ENCODE peak calls at places on chromosomes 2 and 18, in four cellular contexts. W is prostate gland, I is HepG2, D is HL-60. Y is an unnamed sample.

GRCh38 chr2:109171444-109172334 is 42.7 kb downstream of the SH3RF3 start:
- DNase-seq in W (peak), I (no peak), D (no peak), Y (no peak)

GRCh38 chr18:286515-287310 is 18.9 kb upstream of the THOC1 start:
- DNase-seq in W (no peak), I (peak), D (no peak), Y (no peak)

GRCh38 chr2:148927010-148927409 is 52.0 kb downstream of the KIF5C start:
- DNase-seq in W (no peak), I (no peak), D (peak), Y (no peak)

GRCh38 chr2:237222178-237222577 is 136.5 kb downstream of the COPS8 start:
- DNase-seq in W (no peak), I (no peak), D (no peak), Y (no peak)

GRCh38 chr2:136008205-136008865 is 22.9 kb upstream of the DARS1 start:
- DNase-seq in W (no peak), I (no peak), D (peak), Y (no peak)

GRCh38 chr2:234422242-234422641 is 74.6 kb downstream of the ARL4C start:
- DNase-seq in W (no peak), I (peak), D (peak), Y (no peak)

GRCh38 chr2:1496394-1496821 is 83.1 kb downstream of the TPO start:
- DNase-seq in W (no peak), I (no peak), D (no peak), Y (no peak)

GRCh38 chr2:19255481-19255880 is 102.9 kb downstream of the OSR1 start:
- DNase-seq in W (no peak), I (no peak), D (no peak), Y (no peak)

GRCh38 chr2:105787376-105788318 is 42.9 kb downstream of the NCK2 start:
- DNase-seq in W (no peak), I (no peak), D (no peak), Y (no peak)

GRCh38 chr2:214127178-214127970 is 283.5 kb upstream of the VWC2L start:
- DNase-seq in W (no peak), I (no peak), D (no peak), Y (peak)

GRCh38 chr2:10548626-10549025 is 100.5 kb upstream of the ODC1 start:
- DNase-seq in W (no peak), I (no peak), D (no peak), Y (no peak)
- TF ChIP-seq POLR2AphosphoS5 in W (no peak), I (no peak), D (no peak), Y (no peak)

GRCh38 chr18:77096031-77096371 is 36.6 kb downstream of the MBP start:
- DNase-seq in W (no peak), I (no peak), D (no peak), Y (no peak)

GRCh38 chr18:77098033-77098432 is 34.5 kb downstream of the MBP start:
- DNase-seq in W (no peak), I (no peak), D (peak), Y (no peak)

GRCh38 chr18:77095356-77096030 is 37.1 kb downstream of the MBP start:
- DNase-seq in W (no peak), I (no peak), D (peak), Y (no peak)

GRCh38 chr18:77098554-77099174 is 33.9 kb downstream of the MBP start:
- DNase-seq in W (no peak), I (no peak), D (no peak), Y (no peak)

GRCh38 chr18:77096936-77097886 is 35.4 kb downstream of the MBP start:
- DNase-seq in W (no peak), I (no peak), D (no peak), Y (no peak)
- H3K4me3 ChIP-seq in W (no peak), I (no peak), D (no peak), Y (no peak)

DNA sequence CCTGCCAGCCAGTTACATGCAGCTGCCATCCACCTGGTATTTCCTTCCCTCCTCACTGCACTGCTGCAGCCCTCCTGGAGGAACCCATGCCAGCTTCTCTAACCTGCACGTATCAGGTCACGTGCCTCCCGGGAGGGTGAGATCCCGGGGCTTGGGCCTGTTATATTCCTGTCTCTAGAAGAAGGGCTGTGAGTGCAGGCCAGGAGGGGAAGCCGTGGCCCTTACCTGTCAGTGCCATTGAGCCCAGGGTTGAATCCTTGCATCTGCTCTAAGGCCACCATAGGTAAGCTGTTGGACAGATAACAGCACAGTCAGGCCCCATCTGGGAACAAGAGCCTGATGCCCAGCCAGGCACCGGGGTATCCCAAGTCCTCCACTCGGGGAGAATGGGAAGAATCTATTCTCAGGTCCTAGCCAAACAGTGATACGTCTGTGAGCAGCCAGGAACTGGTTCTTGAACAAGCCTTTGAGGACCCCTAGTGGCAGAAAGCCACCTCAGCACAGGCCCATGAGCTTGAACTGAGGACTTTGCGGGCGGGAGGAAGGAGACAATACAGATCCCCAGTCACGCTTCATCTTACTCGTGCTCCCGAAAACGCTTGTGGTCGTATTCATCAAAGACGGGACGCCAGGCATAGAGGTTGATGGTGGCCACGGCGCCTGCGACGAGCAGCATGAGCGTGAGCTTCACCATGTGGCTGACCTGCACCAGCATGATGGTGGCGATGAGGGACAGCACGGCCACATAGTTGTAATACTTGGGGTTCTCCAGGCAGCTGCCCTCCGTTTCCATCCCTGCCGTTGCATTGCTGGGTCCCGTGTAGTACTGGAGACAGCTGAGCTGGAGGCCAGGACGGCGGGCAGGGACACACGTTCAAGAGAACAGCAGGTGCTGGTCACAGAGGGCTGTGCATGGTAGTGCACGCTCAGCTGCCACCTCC is 34.4 kb downstream of the CENPO start:
- DNase-seq in W (peak), I (peak), D (peak), Y (peak)
- TF ChIP-seq POLR2AphosphoS5 in W (peak), I (no peak), D (no peak), Y (peak)

GRCh38 chr18:50649821-50650220 is 89.9 kb downstream of the MAPK4 start:
- DNase-seq in W (peak), I (no peak), D (no peak), Y (no peak)

GRCh38 chr18:50647792-50648191 is 87.9 kb downstream of the MAPK4 start:
- DNase-seq in W (no peak), I (no peak), D (no peak), Y (no peak)

GRCh38 chr18:50653402-50654093 is 93.7 kb downstream of the MAPK4 start:
- DNase-seq in W (no peak), I (no peak), D (no peak), Y (no peak)

GRCh38 chr18:50654211-50654610 is 94.3 kb downstream of the MAPK4 start:
- DNase-seq in W (no peak), I (no peak), D (no peak), Y (no peak)

DNA sequence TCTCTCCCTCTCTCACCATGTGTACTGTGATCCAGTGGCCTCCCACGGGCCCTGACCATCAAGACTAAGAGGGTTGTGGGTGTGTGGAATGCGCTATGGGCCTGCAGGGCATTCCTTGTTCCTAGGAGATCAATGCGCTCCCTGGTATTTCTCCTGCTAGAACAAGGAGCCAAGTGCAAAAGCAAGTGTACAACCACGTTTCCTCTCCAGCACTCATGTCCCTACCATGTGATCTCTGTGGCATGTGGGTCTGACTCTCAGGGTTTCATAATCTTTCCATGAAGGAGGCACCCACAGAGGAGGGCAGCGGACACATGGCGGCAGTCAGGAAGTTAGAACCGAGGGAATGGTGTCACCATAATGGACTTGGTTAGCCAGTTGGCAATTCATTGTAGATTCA is 91.4 kb downstream of the MAPK4 start:
- DNase-seq in W (no peak), I (no peak), D (no peak), Y (no peak)
- H3K4me3 ChIP-seq in W (no peak), I (no peak), D (no peak), Y (no peak)

DNA sequence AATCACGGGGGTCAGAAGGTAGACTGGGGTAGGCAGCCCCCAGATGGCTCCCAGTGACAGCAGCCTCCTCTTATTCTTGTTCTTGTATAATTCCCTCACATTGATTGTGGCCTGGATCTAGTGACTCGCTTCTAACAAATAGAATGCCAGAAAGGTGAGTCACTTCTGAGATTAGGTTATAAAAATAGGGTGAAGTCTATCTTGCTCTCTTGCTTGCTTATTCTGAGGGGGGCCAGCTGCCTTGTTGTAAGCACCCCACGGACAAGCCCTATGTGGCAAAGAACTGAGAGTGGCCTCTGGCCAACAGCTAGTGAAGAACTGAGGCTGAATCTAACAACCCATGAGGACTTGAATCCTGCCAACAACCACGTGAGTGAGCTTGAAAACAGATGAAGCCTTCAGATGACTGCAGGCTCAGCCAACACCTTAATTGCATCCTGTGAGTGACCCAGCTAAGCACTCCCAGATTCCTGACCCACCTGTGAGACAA is 15.6 kb upstream of the RMND5A start:
- DNase-seq in W (peak), I (peak), D (no peak), Y (no peak)
- TF ChIP-seq POLR2AphosphoS5 in W (peak), I (no peak), D (no peak), Y (no peak)

GRCh38 chr18:36269157-36269556 is 28.4 kb upstream of the FHOD3 start:
- DNase-seq in W (no peak), I (no peak), D (no peak), Y (no peak)
- H3K4me3 ChIP-seq in W (no peak), I (no peak), D (no peak), Y (no peak)

GRCh38 chr2:170554278-170554955 is 160.7 kb upstream of the SP5 start:
- DNase-seq in W (peak), I (no peak), D (no peak), Y (no peak)
- TF ChIP-seq POLR2AphosphoS5 in W (peak), I (no peak), D (no peak), Y (no peak)

GRCh38 chr18:23977709-23978483 is 36.7 kb upstream of the TTC39C start:
- DNase-seq in W (no peak), I (no peak), D (no peak), Y (no peak)

GRCh38 chr18:23986610-23987359 is 27.8 kb upstream of the TTC39C start:
- DNase-seq in W (no peak), I (no peak), D (no peak), Y (no peak)

GRCh38 chr18:23982154-23983071 is 32.1 kb upstream of the TTC39C start:
- DNase-seq in W (no peak), I (no peak), D (no peak), Y (no peak)

GRCh38 chr18:23977103-23977502 is 37.5 kb upstream of the TTC39C start:
- DNase-seq in W (no peak), I (no peak), D (no peak), Y (no peak)

DNA sequence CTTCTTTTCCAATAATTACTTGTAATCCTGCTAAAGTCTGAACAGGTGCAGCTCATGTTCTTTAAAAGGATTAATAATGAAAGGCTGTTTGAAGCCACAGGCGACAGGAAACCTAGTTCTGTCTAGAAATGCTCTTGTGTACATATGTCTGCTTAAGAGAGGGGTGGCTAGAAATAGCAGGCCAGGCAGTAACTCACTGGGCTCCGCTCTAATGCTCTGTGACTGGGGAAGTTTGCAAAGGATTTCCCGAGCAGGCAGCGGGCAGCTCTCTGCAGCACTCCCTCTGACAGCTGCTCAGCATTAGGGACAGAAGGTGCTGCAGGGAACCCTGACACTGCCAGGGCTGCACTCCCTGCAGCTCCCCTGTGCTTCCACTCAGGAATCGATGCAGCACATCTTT is 33.2 kb upstream of the TTC39C start:
- DNase-seq in W (no peak), I (no peak), D (no peak), Y (no peak)
- H3K4me3 ChIP-seq in W (no peak), I (no peak), D (no peak), Y (no peak)

GRCh38 chr2:20596973-20597867 is 53.7 kb downstream of the HS1BP3 start:
- DNase-seq in W (no peak), I (peak), D (no peak), Y (peak)
- TF ChIP-seq POLR2AphosphoS5 in W (peak), I (peak), D (no peak), Y (peak)

DNA sequence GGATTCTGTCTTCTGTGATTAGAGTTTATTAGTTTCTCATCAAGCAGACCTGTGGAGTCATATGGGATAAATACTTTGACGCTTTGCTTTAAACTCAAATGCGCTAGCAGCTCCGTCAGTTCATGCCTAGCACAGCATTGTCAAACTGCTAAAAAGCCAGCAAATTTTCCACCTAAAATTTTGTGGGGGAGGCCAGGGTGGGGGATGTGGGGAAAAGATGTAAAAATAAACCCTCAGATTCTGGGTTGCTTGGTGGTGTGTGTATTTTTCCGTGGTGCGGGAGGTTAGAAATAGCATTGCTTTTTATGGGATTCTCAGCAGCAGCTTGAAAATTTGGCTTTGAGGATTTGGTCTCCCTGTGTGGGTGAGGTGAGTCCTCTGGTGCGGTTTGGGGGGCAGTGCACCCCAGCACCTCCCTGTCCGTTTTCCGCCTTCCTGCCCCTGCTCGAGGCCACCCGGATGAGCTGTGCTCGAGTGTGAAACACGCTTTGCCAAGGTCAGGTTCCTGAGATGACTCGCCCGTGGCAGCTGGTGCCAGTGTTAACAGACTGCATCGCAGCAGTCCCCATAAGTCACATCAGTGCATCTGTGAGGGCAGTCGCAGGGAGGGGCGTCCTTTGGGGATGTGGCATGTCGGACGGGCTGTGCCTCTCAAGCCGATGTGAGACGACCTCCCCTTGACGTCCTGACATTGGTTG is 65.9 kb downstream of the LDLRAD4 start:
- DNase-seq in W (no peak), I (no peak), D (no peak), Y (no peak)
- H3K4me3 ChIP-seq in W (no peak), I (no peak), D (no peak), Y (no peak)

Y was measured in SK-N-MC.